ENCODE peak calls at places on chromosomes 7 and 10, in five cellular contexts. W is fibroblast of pulmonary artery, Z is dorsolateral prefrontal cortex, X is cardiac fibroblast, G is pancreas. N is an unnamed sample.

GRCh38 chr7:105782391-105783063 is 93.9 kb downstream of the ATXN7L1 start:
- DNase-seq in W (peak), Z (no peak), X (peak), G (no peak), N (no peak)

GRCh38 chr10:117170244-117170643 is 27.0 kb upstream of the KCNK18 start:
- DNase-seq in W (no peak), Z (no peak), X (no peak), G (no peak), N (no peak)

GRCh38 chr10:52020702-52021101 is 293.4 kb upstream of the DKK1 start:
- DNase-seq in W (no peak), Z (no peak), X (no peak), G (no peak), N (no peak)

GRCh38 chr10:71621783-71622526 is 97.6 kb downstream of the C10orf105 start:
- DNase-seq in W (peak), Z (peak), X (peak), G (no peak), N (no peak)

GRCh38 chr7:16114633-16115032 is 306.7 kb downstream of the CRPPA start:
- DNase-seq in W (peak), Z (no peak), X (peak), G (no peak), N (no peak)

GRCh38 chr7:35024298-35024697 is 13.0 kb downstream of the DPY19L1 start:
- DNase-seq in W (no peak), Z (no peak), X (no peak), G (no peak), N (no peak)

GRCh38 chr10:79316671-79317431 is 30.4 kb upstream of the PPIF start:
- DNase-seq in W (no peak), Z (no peak), X (no peak), G (no peak), N (peak)

GRCh38 chr10:113142601-113143000 is 192.6 kb downstream of the TCF7L2 start:
- DNase-seq in W (no peak), Z (no peak), X (no peak), G (no peak), N (no peak)

GRCh38 chr7:77933394-77933793 is 134.8 kb downstream of the PHTF2 start:
- DNase-seq in W (peak), Z (no peak), X (peak), G (no peak), N (no peak)

GRCh38 chr7:108114117-108114841 is 15.9 kb downstream of the LAMB4 start:
- DNase-seq in W (peak), Z (no peak), X (no peak), G (no peak), N (no peak)

GRCh38 chr7:52017802-52018679 is 701.4 kb upstream of the COBL start:
- DNase-seq in W (no peak), Z (no peak), X (no peak), G (no peak), N (no peak)

GRCh38 chr10:100688201-100688600 is 57.2 kb upstream of the PAX2 start:
- DNase-seq in W (no peak), Z (no peak), X (no peak), G (no peak), N (no peak)

GRCh38 chr10:79159141-79159619 is 90.4 kb downstream of the ZMIZ1 start:
- DNase-seq in W (peak), Z (no peak), X (peak), G (no peak), N (no peak)

GRCh38 chr10:99431190-99431549 is 746 bp upstream of the GOT1 start:
- DNase-seq in W (peak), Z (peak), X (peak), G (peak), N (peak)

GRCh38 chr10:117005454-117006055 is 568 bp upstream of the SHTN1 start:
- DNase-seq in W (no peak), Z (peak), X (no peak), G (peak), N (no peak)

GRCh38 chr7:43639858-43640491 is 57.1 kb downstream of the STK17A start:
- DNase-seq in W (peak), Z (no peak), X (peak), G (peak), N (peak)

GRCh38 chr7:135327458-135327857 is 93.8 kb downstream of the STRA8 start:
- DNase-seq in W (no peak), Z (no peak), X (no peak), G (no peak), N (no peak)

GRCh38 chr10:4650572-4650971 is 175.4 kb upstream of the AKR1E2 start:
- DNase-seq in W (no peak), Z (no peak), X (peak), G (no peak), N (no peak)

GRCh38 chr7:21543528-21544302 is 876 bp downstream of the DNAH11 start:
- DNase-seq in W (peak), Z (no peak), X (peak), G (no peak), N (no peak)

GRCh38 chr7:125828153-125828690 is 898.6 kb upstream of the POT1 start:
- DNase-seq in W (no peak), Z (no peak), X (no peak), G (no peak), N (no peak)

GRCh38 chr10:16606421-16606820 is 84.7 kb upstream of the C1QL3 start:
- DNase-seq in W (peak), Z (no peak), X (peak), G (no peak), N (no peak)

GRCh38 chr7:149184274-149184673 is 11.1 kb upstream of the ZNF282 start:
- DNase-seq in W (no peak), Z (no peak), X (no peak), G (no peak), N (no peak)

GRCh38 chr10:96618648-96619047 is 31.8 kb upstream of the TM9SF3 start:
- DNase-seq in W (peak), Z (peak), X (peak), G (peak), N (no peak)

GRCh38 chr10:14397069-14397468 is 66.3 kb upstream of the FRMD4A start:
- DNase-seq in W (peak), Z (peak), X (peak), G (no peak), N (peak)

GRCh38 chr7:77903597-77903996 is 105.0 kb downstream of the PHTF2 start:
- DNase-seq in W (no peak), Z (no peak), X (no peak), G (no peak), N (no peak)

GRCh38 chr10:60894816-60895215 is 49.2 kb downstream of the RHOBTB1 start:
- DNase-seq in W (peak), Z (no peak), X (peak), G (no peak), N (no peak)

GRCh38 chr7:157690833-157691382 is 354.1 kb downstream of the DNAJB6 start:
- DNase-seq in W (peak), Z (peak), X (peak), G (peak), N (no peak)

GRCh38 chr10:123083811-123084210 is 52.0 kb upstream of the HMX3 start:
- DNase-seq in W (no peak), Z (no peak), X (no peak), G (no peak), N (no peak)

GRCh38 chr7:2510909-2511768 is 8.4 kb upstream of the LFNG start:
- DNase-seq in W (no peak), Z (no peak), X (no peak), G (no peak), N (peak)

GRCh38 chr10:35412336-35412735 is 76.0 kb downstream of the CCNY start:
- DNase-seq in W (no peak), Z (no peak), X (no peak), G (no peak), N (no peak)

GRCh38 chr10:102648889-102649752 is 4.8 kb downstream of the TRIM8 start:
- DNase-seq in W (no peak), Z (peak), X (no peak), G (no peak), N (peak)

GRCh38 chr7:112272921-112273561 is 66.5 kb downstream of the ZNF277 start:
- DNase-seq in W (peak), Z (no peak), X (peak), G (no peak), N (peak)

GRCh38 chr7:152180587-152180986 is 155.1 kb downstream of the GALNT11 start:
- DNase-seq in W (no peak), Z (no peak), X (no peak), G (no peak), N (no peak)

GRCh38 chr10:30847642-30848041 is 184.0 kb downstream of the ZNF438 start:
- DNase-seq in W (no peak), Z (no peak), X (no peak), G (no peak), N (no peak)

GRCh38 chr10:28386508-28386868 is 83.6 kb upstream of the MPP7 start:
- DNase-seq in W (no peak), Z (no peak), X (no peak), G (no peak), N (no peak)

GRCh38 chr10:28387141-28387540 is 84.3 kb upstream of the MPP7 start:
- DNase-seq in W (no peak), Z (no peak), X (no peak), G (no peak), N (no peak)

GRCh38 chr10:28382520-28383269 is 79.8 kb upstream of the MPP7 start:
- DNase-seq in W (no peak), Z (no peak), X (no peak), G (no peak), N (no peak)

GRCh38 chr10:28384557-28384956 is 81.7 kb upstream of the MPP7 start:
- DNase-seq in W (no peak), Z (no peak), X (no peak), G (no peak), N (no peak)

GRCh38 chr10:28385748-28386507 is 83.1 kb upstream of the MPP7 start:
- DNase-seq in W (no peak), Z (no peak), X (no peak), G (no peak), N (no peak)
- TF ChIP-seq CTCF in W (no peak), Z (no peak), X (no peak), G (no peak), N (no peak)

GRCh38 chr7:5631752-5632151 is 149.7 kb downstream of the RNF216 start:
- DNase-seq in W (no peak), Z (no peak), X (no peak), G (no peak), N (no peak)

GRCh38 chr7:5633161-5634106 is 148.0 kb downstream of the RNF216 start:
- DNase-seq in W (no peak), Z (no peak), X (no peak), G (no peak), N (no peak)

GRCh38 chr7:5635461-5636445 is 145.7 kb downstream of the RNF216 start:
- DNase-seq in W (no peak), Z (no peak), X (no peak), G (no peak), N (no peak)

GRCh38 chr7:5636446-5636835 is 145.0 kb downstream of the RNF216 start:
- DNase-seq in W (peak), Z (peak), X (no peak), G (no peak), N (no peak)

DNA sequence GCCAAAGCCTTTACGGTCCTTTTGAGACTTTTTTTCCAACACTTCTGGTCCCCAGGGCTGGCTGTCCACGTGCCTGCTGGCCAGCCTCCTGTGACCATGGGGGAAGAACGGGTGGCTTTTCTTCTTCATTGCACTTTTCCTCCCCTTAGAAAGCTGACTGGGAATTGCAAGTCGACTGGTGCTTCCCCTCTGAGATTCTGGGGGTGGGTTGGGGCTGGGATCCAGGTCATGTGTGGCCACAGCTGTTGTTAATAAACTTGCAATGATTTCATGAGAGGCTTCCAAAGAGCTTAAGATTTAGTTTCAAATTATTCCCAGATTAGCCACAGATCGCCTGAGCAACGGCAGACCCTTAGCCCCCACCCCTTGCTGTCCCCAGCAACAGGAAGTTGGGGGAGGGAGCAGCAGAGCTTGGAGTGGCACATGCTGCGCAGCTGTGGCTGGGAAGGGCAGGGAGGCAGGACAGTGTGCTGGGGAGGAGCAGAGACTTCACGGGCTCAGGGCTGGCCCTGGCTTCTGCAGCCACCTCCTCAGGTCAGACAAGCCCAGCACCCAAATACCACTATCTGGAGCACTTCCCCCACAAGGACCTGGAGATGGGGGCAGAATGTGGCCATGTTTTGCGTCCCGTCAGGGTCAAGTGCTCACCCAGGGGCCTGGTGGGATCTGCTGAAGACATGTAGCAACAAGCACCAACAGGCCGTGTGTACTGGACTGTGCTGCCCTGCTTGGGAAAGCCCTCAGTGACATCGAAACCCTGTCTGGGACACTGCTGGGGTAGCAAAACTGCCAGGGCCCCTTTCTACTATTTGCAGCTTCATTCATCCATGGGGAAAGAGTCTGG is 147.1 kb downstream of the RNF216 start:
- DNase-seq in W (peak), Z (peak), X (peak), G (peak), N (no peak)
- H3K4me3 ChIP-seq in W (no peak), Z (peak), X (no peak), G (no peak), N (peak)

DNA sequence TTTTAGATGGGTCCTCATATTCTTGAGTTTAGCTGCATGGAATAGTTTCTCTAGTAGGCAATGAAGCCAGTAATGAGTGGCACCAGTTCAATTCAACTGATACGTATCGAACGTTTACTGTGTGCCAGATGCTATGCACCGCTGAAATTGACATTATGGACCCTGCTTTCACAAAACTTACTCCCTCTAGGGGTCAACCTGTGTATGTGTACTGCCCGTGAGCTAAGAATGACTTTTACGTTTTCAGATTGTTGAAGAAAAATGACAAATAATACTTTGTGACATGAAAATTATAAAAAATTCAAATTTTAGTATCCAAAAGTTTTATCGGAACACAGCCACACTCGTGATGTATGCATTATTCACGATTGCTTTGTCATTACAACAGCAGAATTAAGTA is 95.5 kb downstream of the ZMYND11 start:
- DNase-seq in W (no peak), Z (no peak), X (no peak), G (no peak), N (no peak)
- TF ChIP-seq CTCF in W (peak), Z (peak), X (peak), G (peak), N (peak)

GRCh38 chr10:124600051-124600880 is 138.6 kb downstream of the LHPP start:
- DNase-seq in W (no peak), Z (no peak), X (no peak), G (no peak), N (no peak)

GRCh38 chr10:124601431-124602120 is 140.0 kb downstream of the LHPP start:
- DNase-seq in W (no peak), Z (no peak), X (no peak), G (no peak), N (no peak)

GRCh38 chr10:124599588-124600050 is 138.0 kb downstream of the LHPP start:
- DNase-seq in W (no peak), Z (no peak), X (no peak), G (no peak), N (no peak)

GRCh38 chr10:124602121-124602561 is 140.5 kb downstream of the LHPP start:
- DNase-seq in W (no peak), Z (no peak), X (no peak), G (no peak), N (no peak)

GRCh38 chr10:124601016-124601415 is 139.4 kb downstream of the LHPP start:
- DNase-seq in W (no peak), Z (no peak), X (no peak), G (no peak), N (no peak)
- H3K4me3 ChIP-seq in W (no peak), Z (no peak), X (no peak), G (no peak), N (no peak)

GRCh38 chr10:32141018-32141807 is 85.0 kb upstream of the KIF5B start:
- DNase-seq in W (peak), Z (no peak), X (peak), G (peak), N (no peak)

GRCh38 chr10:32140403-32140802 is 84.2 kb upstream of the KIF5B start:
- DNase-seq in W (no peak), Z (no peak), X (no peak), G (no peak), N (no peak)

GRCh38 chr10:32142646-32143045 is 86.4 kb upstream of the KIF5B start:
- DNase-seq in W (peak), Z (no peak), X (peak), G (no peak), N (no peak)

GRCh38 chr10:32143302-32143847 is 87.2 kb upstream of the KIF5B start:
- DNase-seq in W (no peak), Z (no peak), X (no peak), G (no peak), N (no peak)

GRCh38 chr10:32139223-32140073 is 83.2 kb upstream of the KIF5B start:
- DNase-seq in W (peak), Z (peak), X (peak), G (peak), N (peak)
- TF ChIP-seq CTCF in W (peak), Z (no peak), X (peak), G (no peak), N (no peak)

DNA sequence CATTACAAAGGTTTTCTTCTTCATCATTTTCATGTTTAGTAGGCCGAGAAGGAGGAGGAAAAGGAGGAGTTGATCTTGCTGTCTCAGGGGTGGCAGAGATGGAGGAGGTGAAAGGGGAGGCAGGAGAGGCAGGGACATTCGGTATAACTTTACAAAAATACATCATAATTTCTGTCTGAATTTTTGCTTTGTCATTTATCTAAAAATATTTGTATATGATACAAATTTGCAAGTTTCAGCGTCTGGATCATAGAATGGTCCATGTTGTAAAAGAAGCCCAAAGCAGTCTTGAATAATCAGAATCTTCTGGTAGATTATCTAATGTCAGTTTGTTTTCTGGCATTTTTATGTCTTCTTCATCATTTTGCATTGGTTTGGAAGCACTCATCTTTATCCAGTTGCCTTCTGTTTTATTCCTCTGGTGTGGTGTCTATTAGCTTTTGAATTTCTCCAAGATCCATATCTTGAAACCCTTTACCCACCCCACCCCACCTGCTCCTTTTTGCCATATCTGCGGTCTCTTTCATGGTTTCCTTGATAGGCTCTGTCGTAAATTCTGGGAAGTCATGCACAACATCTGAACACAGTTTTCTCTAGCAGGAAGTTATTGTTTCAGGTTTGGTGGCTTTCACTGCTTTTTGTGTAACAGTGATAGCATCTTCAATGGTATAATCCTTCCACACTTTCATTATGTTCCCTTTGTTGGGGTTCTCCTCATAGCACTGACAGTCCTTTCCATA is 95.0 kb downstream of the ST7 start:
- DNase-seq in W (no peak), Z (no peak), X (no peak), G (no peak), N (no peak)
- H3K4me3 ChIP-seq in W (no peak), Z (no peak), X (no peak), G (no peak), N (no peak)

GRCh38 chr10:92573091-92573797 is 649 bp downstream of the IDE start:
- DNase-seq in W (peak), Z (peak), X (peak), G (peak), N (no peak)
- TF ChIP-seq CTCF in W (peak), Z (no peak), X (peak), G (no peak), N (no peak)